ENCODE peak calls at places on chromosome 20, in eight cellular contexts. Q, R, J, I, C, U, Z and P are unnamed samples.

GRCh38 chr20:25344634-25345033 is 46.0 kb downstream of the ABHD12 start:
- DNase-seq in Q (no peak), R (no peak), J (no peak), I (no peak), C (no peak), U (peak), Z (no peak), P (no peak)

GRCh38 chr20:60255866-60256265 is 297.6 kb downstream of the CDH26 start:
- DNase-seq in Q (no peak), R (no peak), J (no peak), I (no peak), C (no peak), U (peak), Z (no peak), P (peak)

GRCh38 chr20:47934761-47935160 is 149.5 kb upstream of the SULF2 start:
- DNase-seq in Q (no peak), R (no peak), J (peak), I (no peak), C (no peak), U (no peak), Z (no peak), P (no peak)

GRCh38 chr20:49677777-49678758 is 35.6 kb downstream of the B4GALT5 start:
- DNase-seq in Q (no peak), R (no peak), J (peak), I (no peak), C (no peak), U (no peak), Z (no peak), P (no peak)

GRCh38 chr20:59007758-59008511 is 881 bp upstream of the CTSZ start:
- DNase-seq in Q (peak), R (no peak), J (no peak), I (peak), C (no peak), U (no peak), Z (no peak), P (no peak)

GRCh38 chr20:50930139-50931047 is 844 bp downstream of the ADNP start:
- DNase-seq in Q (peak), R (no peak), J (no peak), I (peak), C (no peak), U (no peak), Z (no peak), P (no peak)

GRCh38 chr20:44598413-44599290 is 16.3 kb downstream of the PKIG start:
- DNase-seq in Q (no peak), R (no peak), J (peak), I (peak), C (peak), U (no peak), Z (no peak), P (peak)

GRCh38 chr20:20435453-20435852 is 67.5 kb downstream of the INSM1 start:
- DNase-seq in Q (no peak), R (no peak), J (peak), I (no peak), C (no peak), U (no peak), Z (no peak), P (no peak)

GRCh38 chr20:49594929-49595311 is 27.0 kb upstream of the PTGIS start:
- DNase-seq in Q (no peak), R (no peak), J (no peak), I (no peak), C (no peak), U (no peak), Z (no peak), P (no peak)

GRCh38 chr20:62631336-62632317 is 10.7 kb upstream of the SLCO4A1 start:
- DNase-seq in Q (no peak), R (no peak), J (no peak), I (no peak), C (no peak), U (no peak), Z (no peak), P (no peak)

GRCh38 chr20:57514273-57514751 is 10.6 kb downstream of the CTCFL start:
- DNase-seq in Q (peak), R (peak), J (peak), I (peak), C (peak), U (peak), Z (peak), P (peak)

GRCh38 chr20:15930324-15931305 is 642.6 kb downstream of the KIF16B start:
- DNase-seq in Q (no peak), R (peak), J (peak), I (no peak), C (peak), U (peak), Z (no peak), P (peak)

GRCh38 chr20:24365685-24366084 is 103.7 kb upstream of the SYNDIG1 start:
- DNase-seq in Q (no peak), R (no peak), J (no peak), I (no peak), C (no peak), U (no peak), Z (no peak), P (no peak)

GRCh38 chr20:41575412-41575811 is 42.8 kb downstream of the CHD6 start:
- DNase-seq in Q (no peak), R (no peak), J (no peak), I (no peak), C (no peak), U (no peak), Z (no peak), P (no peak)

GRCh38 chr20:62377615-62378085 is 9.3 kb upstream of the RPS21 start:
- DNase-seq in Q (no peak), R (no peak), J (no peak), I (no peak), C (no peak), U (no peak), Z (no peak), P (no peak)

GRCh38 chr20:43363506-43363905 is 94.2 kb upstream of the SRSF6 start:
- DNase-seq in Q (no peak), R (no peak), J (no peak), I (no peak), C (no peak), U (no peak), Z (no peak), P (no peak)

GRCh38 chr20:35730583-35731468 is 11.2 kb downstream of the RBM39 start:
- DNase-seq in Q (no peak), R (no peak), J (no peak), I (no peak), C (no peak), U (no peak), Z (no peak), P (no peak)

GRCh38 chr20:45124365-45124764 is at the start of gene WFDC12:
- DNase-seq in Q (no peak), R (no peak), J (no peak), I (no peak), C (no peak), U (no peak), Z (no peak), P (no peak)

GRCh38 chr20:48690888-48691287 is 136.9 kb downstream of the PREX1 start:
- DNase-seq in Q (peak), R (no peak), J (no peak), I (no peak), C (peak), U (peak), Z (no peak), P (no peak)

GRCh38 chr20:53899351-53900167 is 170.8 kb downstream of the BCAS1 start:
- DNase-seq in Q (peak), R (no peak), J (peak), I (peak), C (peak), U (peak), Z (no peak), P (peak)

GRCh38 chr20:53853451-53853713 is 217.0 kb downstream of the BCAS1 start:
- DNase-seq in Q (no peak), R (no peak), J (no peak), I (no peak), C (no peak), U (no peak), Z (no peak), P (no peak)

GRCh38 chr20:24048014-24048611 is 59.5 kb upstream of the GGTLC1 start:
- DNase-seq in Q (no peak), R (no peak), J (no peak), I (no peak), C (no peak), U (no peak), Z (no peak), P (no peak)

GRCh38 chr20:21322921-21323321 is 19.8 kb downstream of the XRN2 start:
- DNase-seq in Q (no peak), R (no peak), J (no peak), I (no peak), C (no peak), U (peak), Z (no peak), P (peak)

GRCh38 chr20:41862023-41862422 is 243.8 kb upstream of the CHD6 start:
- DNase-seq in Q (no peak), R (no peak), J (no peak), I (no peak), C (no peak), U (no peak), Z (no peak), P (no peak)

GRCh38 chr20:19756756-19757486 is 1.1 kb upstream of the RIN2 start:
- DNase-seq in Q (no peak), R (no peak), J (peak), I (no peak), C (no peak), U (no peak), Z (no peak), P (no peak)

GRCh38 chr20:61619751-61620150 is 367.7 kb downstream of the CDH4 start:
- DNase-seq in Q (no peak), R (no peak), J (no peak), I (no peak), C (no peak), U (no peak), Z (no peak), P (no peak)

GRCh38 chr20:64051532-64052325 is 2.3 kb upstream of the SOX18 start:
- DNase-seq in Q (no peak), R (no peak), J (no peak), I (peak), C (no peak), U (no peak), Z (no peak), P (no peak)
- H3K4me3 ChIP-seq in Q (no peak), R (no peak), J (no peak), I (peak), C (no peak), U (no peak), Z (no peak), P (no peak)

GRCh38 chr20:4765681-4766080 is 44.0 kb downstream of the PRND start:
- DNase-seq in Q (no peak), R (no peak), J (no peak), I (no peak), C (no peak), U (no peak), Z (no peak), P (no peak)
- TF ChIP-seq CTCF in Q (no peak), R (no peak), J (no peak), I (no peak), C (no peak), U (no peak), Z (no peak), P (no peak)

DNA sequence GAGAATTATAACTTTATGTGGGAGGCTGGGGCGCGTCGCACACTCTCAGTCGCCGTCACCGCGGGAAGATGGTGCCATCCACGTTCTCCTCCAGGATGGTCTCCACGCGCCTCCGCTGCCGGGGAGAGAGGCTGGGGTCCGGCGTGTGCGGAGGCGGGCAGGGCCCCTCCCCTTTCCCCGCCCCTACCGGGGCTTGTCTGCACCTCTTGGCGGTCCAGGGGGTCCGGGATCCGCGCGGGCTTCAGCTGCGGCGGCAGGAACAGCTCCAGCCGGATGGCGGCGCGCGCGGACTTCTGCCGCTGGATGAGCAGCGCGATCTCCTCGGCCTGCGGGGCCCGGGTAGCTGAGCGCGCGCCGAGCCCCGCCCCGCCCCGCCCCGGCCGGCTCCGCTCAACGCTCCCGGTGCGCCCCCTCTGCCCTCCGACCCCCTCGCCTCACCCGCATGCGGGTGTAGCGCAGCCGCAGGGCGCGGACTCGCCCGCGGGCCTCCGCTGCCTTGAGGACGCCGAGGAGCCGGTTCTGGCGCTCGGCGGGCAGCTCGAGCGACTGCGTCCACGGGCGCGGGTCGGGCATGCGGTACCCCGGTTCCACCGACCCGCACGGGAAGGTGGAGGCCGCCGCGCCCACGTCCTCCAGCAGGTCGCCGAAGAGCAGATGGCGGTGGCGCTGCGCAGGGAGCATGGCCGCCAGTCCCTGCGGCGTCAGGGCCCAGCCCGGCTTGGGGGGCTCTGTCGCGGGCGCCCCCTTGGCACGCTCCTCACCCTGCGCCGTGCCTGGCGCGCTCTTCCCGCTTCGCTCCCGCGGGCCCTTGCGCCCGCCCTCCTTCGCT is 604 bp downstream of the LKAAEAR1 start:
- DNase-seq in Q (peak), R (no peak), J (peak), I (peak), C (peak), U (peak), Z (no peak), P (peak)
- H3K4me3 ChIP-seq in Q (peak), R (peak), J (peak), I (peak), C (peak), U (peak), Z (peak), P (peak)

DNA sequence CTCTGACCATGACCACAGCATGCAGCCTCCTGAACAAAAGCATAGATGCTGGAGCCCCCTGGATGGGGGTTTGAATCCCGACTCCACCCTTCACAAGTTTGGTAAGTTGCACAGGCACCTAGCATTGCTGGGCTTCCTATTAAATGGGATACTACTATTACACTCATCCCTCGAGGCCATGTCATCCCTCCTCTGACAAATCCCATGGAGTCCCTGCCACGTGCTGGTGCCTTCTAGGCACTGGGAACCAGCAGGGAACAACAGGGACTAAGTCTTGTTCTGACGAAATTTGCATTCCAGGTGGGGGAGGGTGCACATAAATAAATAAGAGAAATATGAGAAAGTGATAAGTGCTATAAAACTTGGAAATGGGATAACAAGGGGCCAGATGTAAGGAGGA is 15.3 kb upstream of the SIRPA start:
- DNase-seq in Q (no peak), R (no peak), J (no peak), I (no peak), C (no peak), U (peak), Z (no peak), P (no peak)
- TF ChIP-seq CTCF in Q (no peak), R (no peak), J (no peak), I (no peak), C (no peak), U (no peak), Z (no peak), P (no peak)

DNA sequence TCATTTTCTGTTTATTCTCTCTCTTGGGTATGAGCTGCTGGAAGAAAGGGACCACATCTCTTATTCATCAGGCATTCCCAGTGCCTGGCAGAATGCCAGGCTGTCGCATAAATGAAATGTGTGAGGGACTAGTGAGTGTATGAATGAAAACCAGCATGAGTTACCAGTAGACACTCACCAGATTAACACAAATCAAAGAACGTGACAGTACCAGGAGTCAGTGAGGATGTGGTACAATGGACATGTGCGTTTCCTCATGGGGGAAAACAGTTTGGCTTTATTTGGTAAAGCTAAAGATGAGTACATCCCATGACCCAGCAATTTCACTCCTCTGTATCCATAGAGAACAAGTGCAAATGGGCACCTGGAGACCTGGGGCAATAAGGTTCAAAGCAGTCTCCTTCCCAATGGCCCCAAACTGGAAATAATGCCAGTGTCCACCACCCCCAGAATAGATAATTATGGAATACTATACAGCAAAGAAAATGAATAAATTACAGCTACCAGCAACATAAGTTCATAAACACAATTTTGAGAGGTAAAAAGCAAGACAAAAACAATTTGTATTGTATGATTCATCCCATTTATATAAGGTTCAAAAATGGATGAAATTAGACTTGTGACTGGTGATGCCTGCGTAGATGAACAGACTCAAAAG is 93.3 kb downstream of the CDH22 start:
- DNase-seq in Q (no peak), R (no peak), J (peak), I (no peak), C (no peak), U (no peak), Z (no peak), P (peak)
- H3K4me3 ChIP-seq in Q (no peak), R (no peak), J (no peak), I (no peak), C (no peak), U (no peak), Z (no peak), P (no peak)

GRCh38 chr20:34085544-34086040 is 26.5 kb downstream of the EIF2S2 start:
- DNase-seq in Q (no peak), R (no peak), J (no peak), I (no peak), C (no peak), U (no peak), Z (no peak), P (no peak)

GRCh38 chr20:34084227-34084923 is 27.7 kb downstream of the EIF2S2 start:
- DNase-seq in Q (no peak), R (no peak), J (no peak), I (no peak), C (no peak), U (no peak), Z (no peak), P (no peak)

GRCh38 chr20:34082232-34082887 is 29.7 kb downstream of the EIF2S2 start:
- DNase-seq in Q (no peak), R (no peak), J (no peak), I (no peak), C (no peak), U (no peak), Z (no peak), P (no peak)

GRCh38 chr20:34083781-34084180 is 28.3 kb downstream of the EIF2S2 start:
- DNase-seq in Q (no peak), R (no peak), J (no peak), I (no peak), C (no peak), U (no peak), Z (no peak), P (no peak)

GRCh38 chr20:34083137-34083536 is 28.9 kb downstream of the EIF2S2 start:
- DNase-seq in Q (peak), R (peak), J (peak), I (peak), C (peak), U (peak), Z (no peak), P (peak)
- TF ChIP-seq CTCF in Q (no peak), R (no peak), J (peak), I (peak), C (peak), U (peak), Z (no peak), P (peak)

GRCh38 chr20:46393967-46394366 is 12.4 kb downstream of the ELMO2 start:
- DNase-seq in Q (no peak), R (no peak), J (no peak), I (no peak), C (no peak), U (no peak), Z (no peak), P (no peak)

GRCh38 chr20:46388201-46388836 is 18.1 kb downstream of the ELMO2 start:
- DNase-seq in Q (no peak), R (no peak), J (no peak), I (no peak), C (no peak), U (no peak), Z (no peak), P (no peak)

DNA sequence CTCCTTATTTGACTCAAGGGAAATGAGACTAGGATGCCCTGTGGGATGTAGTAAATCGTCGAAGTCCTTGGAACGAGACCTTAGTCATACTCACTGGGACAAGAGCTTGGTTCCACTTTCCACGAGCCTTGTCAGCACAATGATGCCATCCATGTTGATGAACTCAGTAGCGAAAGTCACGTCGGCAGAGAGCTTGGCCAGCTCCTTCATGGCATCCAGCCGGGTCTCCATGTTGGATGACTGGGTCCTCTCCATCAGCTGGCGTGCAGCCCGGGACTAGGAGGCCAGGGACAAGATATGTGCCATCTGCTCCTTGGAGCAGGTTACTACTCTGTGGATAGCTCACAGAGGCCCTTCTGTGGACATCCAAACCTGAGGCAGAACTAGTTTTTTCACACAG is 17.5 kb downstream of the ELMO2 start:
- DNase-seq in Q (no peak), R (no peak), J (no peak), I (peak), C (no peak), U (no peak), Z (no peak), P (no peak)
- H3K4me3 ChIP-seq in Q (no peak), R (no peak), J (no peak), I (no peak), C (no peak), U (no peak), Z (no peak), P (no peak)

DNA sequence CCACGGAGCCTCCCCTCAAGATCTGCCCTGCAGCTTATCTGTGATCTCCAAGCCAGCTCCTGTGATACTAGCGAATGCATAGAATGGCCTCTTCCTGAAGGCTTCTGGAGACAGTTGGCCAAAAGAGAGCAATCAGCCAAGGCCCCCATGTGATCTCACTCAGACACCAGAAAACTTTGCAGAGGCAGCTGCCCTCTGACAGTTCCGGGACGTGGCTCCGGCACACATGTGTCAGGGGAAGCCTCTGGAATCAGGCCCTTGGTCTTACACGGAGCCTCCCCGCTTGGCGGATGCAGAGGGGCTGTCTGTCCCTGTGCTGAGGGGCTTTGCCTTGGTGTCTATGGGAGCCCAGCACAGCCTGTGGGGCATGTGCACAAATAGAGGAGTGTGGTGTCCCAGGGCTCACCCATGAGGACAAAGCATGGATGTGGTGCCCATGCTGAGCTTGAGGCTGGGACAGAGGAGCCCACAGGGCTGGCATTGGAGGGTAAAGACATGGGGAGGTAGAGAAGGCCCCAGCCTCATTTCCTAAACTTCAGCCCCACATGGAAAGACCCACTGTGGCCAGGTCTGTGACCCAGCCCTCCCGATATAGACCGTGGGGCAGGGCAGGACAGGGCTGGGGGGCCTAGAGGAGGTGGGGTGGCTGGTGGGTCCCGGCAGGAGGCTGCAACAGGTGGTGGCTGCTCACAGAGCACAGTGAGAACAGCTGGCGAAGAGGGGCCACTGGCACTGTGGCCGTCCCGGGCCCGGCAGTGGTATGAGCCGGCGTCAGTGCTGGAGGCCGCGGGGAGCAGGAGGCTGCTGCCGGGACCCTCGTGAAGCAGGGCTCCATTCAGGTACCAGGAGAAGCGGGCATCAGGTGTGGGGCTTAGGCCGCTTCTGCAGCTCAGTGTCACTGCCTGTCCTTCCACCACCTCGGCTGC is 13.6 kb downstream of the SIGLEC1 start:
- DNase-seq in Q (no peak), R (no peak), J (no peak), I (no peak), C (no peak), U (no peak), Z (no peak), P (no peak)
- TF ChIP-seq CTCF in Q (no peak), R (no peak), J (no peak), I (no peak), C (no peak), U (no peak), Z (no peak), P (no peak)